ENCODE peak calls at places on chromosomes 4 and X, in ten cellular contexts. F is IMR-90, W is transverse colon, V is adrenal gland, U is heart left ventricle, Y is HCT116, S is testis, R is H1, G is stomach, Z is suprapubic skin. L is an unnamed sample.

GRCh38 chrX:110384490-110384889 is 25.8 kb downstream of the RTL9 start:
- DNase-seq in Z (no peak), S (no peak), V (peak; percentile 62), G (no peak), W (no peak), Y (peak; percentile 59), F (peak; percentile 75), R (no peak), U (no peak), L (no peak)

GRCh38 chr4:151865327-151865726 is 104.5 kb upstream of the GATB start:
- DNase-seq in G (peak; percentile 39), U (peak; percentile 81), Z (no peak), R (no peak), S (peak; percentile 41), V (peak; percentile 45), F (no peak), Y (no peak), W (peak; percentile 46), L (peak; percentile 57)

GRCh38 chrX:9433596-9433995 is 31.3 kb upstream of the TBL1X start:
- DNase-seq in V (no peak), Y (no peak), W (no peak), U (no peak), Z (no peak), G (no peak), R (no peak), S (no peak), F (no peak), L (no peak)

GRCh38 chr4:78722320-78722719 is 53.8 kb upstream of the BMP2K start:
- DNase-seq in W (no peak), R (no peak), F (no peak), U (no peak), G (no peak), V (no peak), Y (no peak), S (no peak), Z (no peak), L (no peak)

GRCh38 chrX:118519411-118520205 is 24.0 kb downstream of the DOCK11 start:
- DNase-seq in G (no peak), R (no peak), U (no peak), W (no peak), V (no peak), F (peak; percentile 68), S (no peak), Z (no peak), Y (no peak), L (no peak)

GRCh38 chr4:85055558-85055957 is 89.1 kb upstream of the WDFY3 start:
- DNase-seq in F (no peak), V (no peak), S (no peak), Y (no peak), G (no peak), U (no peak), R (no peak), Z (no peak), W (no peak), L (no peak)

GRCh38 chrX:66638591-66639500 is at the start of gene EDA2R:
- DNase-seq in G (no peak), Y (no peak), V (peak; percentile 62), Z (no peak), F (peak; percentile 87), U (peak; percentile 28), R (peak; percentile 47), S (peak; percentile 57), W (peak; percentile 13), L (no peak)

GRCh38 chr4:159129822-159130550 is 27.1 kb downstream of the RAPGEF2 start:
- DNase-seq in S (no peak), Y (no peak), V (no peak), Z (no peak), U (no peak), G (no peak), F (no peak), R (no peak), W (no peak), L (no peak)

GRCh38 chr4:2570551-2571222 is 34.2 kb downstream of the FAM193A start:
- DNase-seq in R (no peak), Y (no peak), F (no peak), V (peak; percentile 22), W (no peak), S (no peak), U (no peak), G (no peak), Z (no peak), L (no peak)

GRCh38 chr4:111323496-111323895 is 700.6 kb upstream of the PITX2 start:
- DNase-seq in W (no peak), G (no peak), U (no peak), Y (no peak), V (no peak), S (no peak), Z (no peak), F (peak; percentile 67), R (no peak), L (no peak)

GRCh38 chrX:12985336-12985735 is 10.4 kb downstream of the TMSB4X start:
- DNase-seq in R (no peak), F (no peak), Z (no peak), G (no peak), Y (no peak), W (no peak), S (no peak), V (no peak), U (no peak), L (no peak)

GRCh38 chr4:168483786-168484185 is 3.5 kb upstream of the DDX60L start:
- DNase-seq in Y (no peak), F (peak; percentile 66), G (no peak), U (no peak), S (no peak), V (no peak), W (no peak), R (no peak), Z (no peak), L (no peak)

DNA sequence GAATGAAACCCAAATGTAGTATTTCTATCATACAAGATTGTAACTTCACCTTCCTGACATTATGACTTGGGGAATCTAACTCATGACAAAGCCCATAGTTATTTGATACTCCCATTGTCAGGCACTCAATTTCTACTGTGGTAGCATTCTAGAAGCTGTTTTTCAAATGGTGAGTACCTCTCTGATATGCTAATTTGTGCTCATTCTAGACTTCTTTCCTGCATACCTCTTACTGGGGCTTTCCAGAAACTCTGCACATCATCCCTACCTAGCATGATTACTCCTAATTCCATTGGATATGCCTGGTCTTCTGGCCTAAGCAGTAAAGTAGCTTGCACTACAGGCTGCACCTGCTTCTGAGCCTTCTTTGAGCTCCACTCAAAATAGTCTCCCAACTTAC is 50.4 kb upstream of the TMEM184C start:
- DNase-seq in F (no peak), Y (no peak), G (no peak), S (no peak), W (no peak), U (no peak), R (no peak), V (no peak), Z (no peak), L (no peak)
- TF ChIP-seq POLR2A in F (no peak), Y (no peak), G (no peak), S (no peak), W (no peak), U (no peak), R (no peak), V (no peak), Z (no peak), L (no peak)

GRCh38 chr4:153486281-153487151 is 20.4 kb downstream of the TMEM131L start:
- DNase-seq in F (peak; percentile 91), U (no peak), Z (no peak), V (no peak), W (no peak), Y (peak; percentile 74), G (peak; percentile 38), S (no peak), R (no peak), L (no peak)
- H3K4me3 ChIP-seq in F (no peak overlapping the region), U (no peak overlapping the region), Z (peak overlapping the region; percentile 16), V (no peak overlapping the region), W (no peak overlapping the region), Y (peak overlapping the region; percentile 26), G (no peak overlapping the region), S (no peak overlapping the region), R (no peak overlapping the region), L (no peak overlapping the region)

GRCh38 chrX:125895518-125895917 is 270.6 kb downstream of the DCAF12L2 start:
- DNase-seq in R (no peak), V (no peak), U (no peak), F (no peak), Z (no peak), G (no peak), W (no peak), Y (no peak), S (no peak), L (no peak)
- H3K36me3 ChIP-seq in R (no peaks in the 10 kb centered on the region), V (no peaks in the 10 kb centered on the region), U (no peaks in the 10 kb centered on the region), F (no peaks in the 10 kb centered on the region), Z (no peaks in the 10 kb centered on the region), G (no peaks in the 10 kb centered on the region), W (no peaks in the 10 kb centered on the region), Y (no peaks in the 10 kb centered on the region), S (no peaks in the 10 kb centered on the region), L (no peaks in the 10 kb centered on the region)

GRCh38 chr4:144645102-144645469 is 870 bp upstream of the HHIP start:
- DNase-seq in G (no peak), V (peak; percentile 8), F (no peak), Y (no peak), S (peak; percentile 35), U (no peak), W (no peak), R (no peak), Z (no peak), L (no peak)

GRCh38 chr4:144644368-144645101 is 1.4 kb upstream of the HHIP start:
- DNase-seq in S (no peak), R (no peak), Z (no peak), G (no peak), W (no peak), V (no peak), Y (no peak), U (no peak), F (no peak), L (no peak)

GRCh38 chr4:144647095-144647959 is 1.4 kb downstream of the HHIP start:
- DNase-seq in F (peak; percentile 51), S (peak; percentile 43), R (peak; percentile 54), U (no peak), Y (no peak), G (no peak), W (no peak), Z (no peak), V (no peak), L (no peak)

GRCh38 chr4:144646523-144647094 is 653 bp downstream of the HHIP start:
- DNase-seq in F (no peak), V (peak; percentile 11), Y (no peak), R (peak; percentile 55), S (peak; percentile 20), Z (no peak), G (no peak), U (no peak), W (no peak), L (no peak)

DNA sequence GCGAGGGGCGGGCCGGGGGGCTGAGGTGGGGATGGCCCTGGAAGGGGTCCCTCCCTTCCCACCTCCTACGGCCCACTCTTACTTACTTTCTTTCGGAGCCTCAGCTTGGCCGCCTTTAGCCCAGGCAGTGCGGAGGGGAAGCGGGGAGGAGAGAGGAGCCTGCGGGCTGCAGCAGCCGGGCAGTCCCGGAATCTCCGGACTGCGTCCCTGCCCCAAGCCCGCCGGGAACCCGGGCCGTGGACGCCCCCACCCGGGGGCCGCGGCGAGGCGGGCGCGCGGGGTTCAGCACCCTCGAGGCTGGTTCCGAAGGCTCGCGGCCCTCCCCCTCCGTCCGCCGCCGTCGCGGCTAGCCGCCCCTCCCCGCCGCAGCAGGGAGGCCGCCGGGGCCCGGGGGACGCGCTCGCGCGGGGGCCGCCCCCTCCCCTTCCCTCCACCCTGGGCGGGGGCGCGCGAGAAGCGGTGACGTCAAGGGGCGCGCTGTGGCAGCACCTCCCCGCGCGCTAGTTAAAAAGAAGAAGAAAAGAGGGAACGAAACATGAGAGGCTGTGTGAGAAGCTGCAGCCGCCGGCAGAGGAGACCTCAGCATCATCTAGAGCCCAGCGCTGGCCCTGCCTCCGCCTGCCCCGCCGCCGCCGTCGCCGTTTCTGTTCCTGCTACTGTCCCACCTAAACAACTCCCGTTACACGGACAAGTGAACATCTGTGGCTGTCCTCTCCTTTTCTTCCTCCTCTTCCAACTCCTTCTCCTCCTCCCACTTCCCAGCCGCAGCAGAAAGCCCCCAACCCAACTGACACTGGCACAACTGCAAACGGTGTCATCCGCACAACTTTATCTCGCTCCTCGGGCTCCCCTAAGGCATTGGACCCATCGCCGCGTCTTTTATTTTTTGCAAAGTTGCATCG is at the start of gene HHIP:
- DNase-seq in V (peak; percentile 22), S (peak; percentile 80), Z (peak; percentile 66), Y (no peak), R (peak; percentile 64), F (peak; percentile 65), G (peak; percentile 31), U (peak; percentile 30), W (peak; percentile 25), L (no peak)
- TF ChIP-seq POLR2A in V (no peak), S (peak; percentile 6), Z (no peak), Y (no peak), R (no peak), F (no peak), G (no peak), U (no peak), W (peak; percentile 22), L (peak; percentile 34)

L was measured in right lobe of liver.